ENCODE peak calls at places on chromosomes 13 and 19, in five cellular contexts. W, J, U, A and N are unnamed samples. For H3K4me1, the result is how much of the 10 kb centered on the place peaks cover.

GRCh38 chr19:41641879-41642485 is 15.1 kb upstream of the CEACAM4 start:
- DNase-seq in W (peak), J (peak), U (peak), A (peak), N (peak)

GRCh38 chr19:2309734-2310362 is 1.9 kb upstream of the LINGO3 start:
- DNase-seq in W (peak), J (no peak), U (peak), A (no peak), N (no peak)

GRCh38 chr13:79458436-79458835 is 22.5 kb upstream of the NDFIP2 start:
- DNase-seq in W (peak), J (no peak), U (no peak), A (no peak), N (no peak)

GRCh38 chr19:46892252-46893179 is 31.7 kb downstream of the ARHGAP35 start:
- DNase-seq in W (no peak), J (no peak), U (no peak), A (no peak), N (no peak)

GRCh38 chr19:10517361-10517759 is at the start of gene S1PR5:
- DNase-seq in W (peak), J (peak), U (no peak), A (no peak), N (no peak)

GRCh38 chr19:33325920-33326319 is 23.6 kb upstream of the CEBPA start:
- DNase-seq in W (no peak), J (no peak), U (no peak), A (no peak), N (no peak)

GRCh38 chr13:84137292-84137691 is 255.0 kb upstream of the SLITRK1 start:
- DNase-seq in W (peak), J (no peak), U (no peak), A (no peak), N (no peak)

GRCh38 chr13:30870049-30870884 is 35.8 kb upstream of the MEDAG start:
- DNase-seq in W (peak), J (peak), U (peak), A (peak), N (peak)

GRCh38 chr13:99316657-99317244 is 9.6 kb upstream of the GPR183 start:
- DNase-seq in W (peak), J (no peak), U (no peak), A (no peak), N (no peak)

GRCh38 chr19:3976495-3977241 is 5.8 kb upstream of the DAPK3 start:
- DNase-seq in W (no peak), J (peak), U (peak), A (no peak), N (no peak)

DNA sequence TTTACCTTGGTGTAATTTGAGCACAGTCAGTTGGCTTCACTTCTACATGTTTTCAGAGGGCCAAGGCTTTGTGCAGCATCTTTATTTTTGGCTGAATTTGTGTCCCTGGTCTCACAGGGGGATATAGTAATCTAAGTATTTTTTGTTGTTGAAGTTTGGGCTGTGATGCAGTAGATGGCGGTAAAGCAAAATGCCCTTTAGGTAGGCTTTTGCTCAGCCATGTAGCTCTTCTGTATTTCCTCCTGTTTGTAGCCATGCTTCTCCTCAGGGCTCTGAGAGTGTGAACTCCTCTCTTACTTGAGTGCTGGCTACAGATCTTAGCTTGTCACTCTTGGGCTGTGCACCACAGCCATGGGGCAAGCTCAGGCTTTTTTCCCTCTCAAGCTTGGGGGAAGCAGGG is 328.6 kb downstream of the SLITRK5 start:
- DNase-seq in W (peak), J (no peak), U (no peak), A (no peak), N (no peak)
- H2BK12ac ChIP-seq in W (peak), J (no peak), U (no peak), A (no peak), N (no peak)

GRCh38 chr19:16369664-16370576 is 45.3 kb downstream of the KLF2 start:
- DNase-seq in W (no peak), J (no peak), U (no peak), A (no peak), N (no peak)

GRCh38 chr19:16369306-16369663 is 44.7 kb downstream of the KLF2 start:
- DNase-seq in W (no peak), J (no peak), U (no peak), A (no peak), N (no peak)

GRCh38 chr19:16366433-16367268 is 42.0 kb downstream of the KLF2 start:
- DNase-seq in W (no peak), J (no peak), U (no peak), A (peak), N (no peak)

GRCh38 chr19:16367269-16367683 is 42.6 kb downstream of the KLF2 start:
- DNase-seq in W (no peak), J (no peak), U (no peak), A (no peak), N (no peak)

GRCh38 chr19:16368385-16369305 is 44.0 kb downstream of the KLF2 start:
- DNase-seq in W (no peak), J (no peak), U (no peak), A (no peak), N (no peak)
- H3K14ac ChIP-seq in W (no peak), J (no peak), U (no peak), A (no peak), N (no peak)

GRCh38 chr13:110913911-110914292 is 967 bp downstream of the ANKRD10 start:
- DNase-seq in W (no peak), J (no peak), U (no peak), A (peak), N (no peak)

GRCh38 chr13:110914293-110915056 is 394 bp downstream of the ANKRD10 start:
- DNase-seq in W (peak), J (peak), U (peak), A (no peak), N (peak)

GRCh38 chr13:110913322-110913721 is 1.5 kb downstream of the ANKRD10 start:
- DNase-seq in W (peak), J (no peak), U (no peak), A (no peak), N (no peak)

GRCh38 chr13:110911880-110912279 is 3.0 kb downstream of the ANKRD10 start:
- DNase-seq in W (peak), J (no peak), U (no peak), A (no peak), N (no peak)

DNA sequence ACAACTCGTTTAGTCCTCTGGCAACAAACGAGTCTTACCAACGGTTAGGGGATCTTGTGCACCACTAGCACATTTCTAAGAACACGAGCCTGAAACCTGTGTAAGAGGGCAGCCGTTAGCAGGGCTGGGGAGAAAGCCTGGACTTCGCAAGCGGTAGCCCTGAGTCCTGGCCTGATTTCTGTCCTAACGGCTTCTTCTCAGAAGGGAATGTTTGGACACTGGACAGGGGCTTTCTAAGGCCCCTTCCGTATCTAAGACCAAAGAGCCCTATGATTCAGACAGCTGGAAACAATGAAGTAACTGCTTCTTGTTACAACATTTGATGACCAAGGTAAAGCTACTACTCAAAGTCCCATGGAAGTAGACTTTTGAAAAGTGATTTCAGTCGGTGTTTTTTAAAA is 2.2 kb downstream of the ANKRD10 start:
- DNase-seq in W (peak), J (no peak), U (no peak), A (peak), N (no peak)
- H3K4me1 ChIP-seq in W (under half), J (under half), U (under half), A (under half), N (under half)

DNA sequence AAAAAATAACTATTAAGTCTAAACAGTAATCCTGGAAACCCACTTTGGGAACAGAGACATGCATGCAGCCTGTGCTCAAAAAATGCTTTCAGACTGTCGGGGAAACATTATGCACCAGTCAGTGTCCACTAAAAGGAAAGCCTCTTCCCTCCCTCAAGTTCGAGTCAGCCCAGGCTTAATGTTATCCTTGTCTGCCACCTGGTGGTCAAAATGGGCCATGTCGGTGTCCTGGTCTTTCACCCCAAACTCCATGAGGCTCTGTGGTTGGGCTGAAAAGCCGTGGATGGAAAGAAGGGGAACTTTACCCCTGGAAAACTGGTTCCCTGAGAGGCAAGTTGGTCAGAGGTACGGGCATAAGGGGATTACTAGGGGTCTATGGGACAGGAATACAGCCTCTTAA is 88.4 kb upstream of the ZNF492 start:
- DNase-seq in W (no peak), J (no peak), U (peak), A (peak), N (no peak)
- H2BK12ac ChIP-seq in W (no peak), J (no peak), U (no peak), A (no peak), N (no peak)

GRCh38 chr19:39446365-39447084 is 1.1 kb downstream of the SUPT5H start:
- DNase-seq in W (no peak), J (no peak), U (no peak), A (no peak), N (no peak)

GRCh38 chr19:39449116-39449797 is 3.9 kb downstream of the SUPT5H start:
- DNase-seq in W (no peak), J (no peak), U (no peak), A (no peak), N (no peak)

GRCh38 chr19:39444598-39445257 is 654 bp upstream of the SUPT5H start:
- DNase-seq in W (no peak), J (no peak), U (no peak), A (no peak), N (no peak)

GRCh38 chr19:39448271-39448670 is 2.9 kb downstream of the SUPT5H start:
- DNase-seq in W (peak), J (no peak), U (no peak), A (no peak), N (no peak)

GRCh38 chr19:39445258-39446071 is at the start of gene SUPT5H:
- DNase-seq in W (peak), J (peak), U (peak), A (peak), N (peak)
- H3K14ac ChIP-seq in W (peak), J (peak), U (no peak), A (peak), N (peak)

GRCh38 chr13:46575321-46575721 is 22.4 kb downstream of the LRCH1 start:
- DNase-seq in W (peak), J (no peak), U (no peak), A (no peak), N (no peak)
- H3K4me1 ChIP-seq in W (under half), J (under half), U (under half), A (under half), N (under half)

DNA sequence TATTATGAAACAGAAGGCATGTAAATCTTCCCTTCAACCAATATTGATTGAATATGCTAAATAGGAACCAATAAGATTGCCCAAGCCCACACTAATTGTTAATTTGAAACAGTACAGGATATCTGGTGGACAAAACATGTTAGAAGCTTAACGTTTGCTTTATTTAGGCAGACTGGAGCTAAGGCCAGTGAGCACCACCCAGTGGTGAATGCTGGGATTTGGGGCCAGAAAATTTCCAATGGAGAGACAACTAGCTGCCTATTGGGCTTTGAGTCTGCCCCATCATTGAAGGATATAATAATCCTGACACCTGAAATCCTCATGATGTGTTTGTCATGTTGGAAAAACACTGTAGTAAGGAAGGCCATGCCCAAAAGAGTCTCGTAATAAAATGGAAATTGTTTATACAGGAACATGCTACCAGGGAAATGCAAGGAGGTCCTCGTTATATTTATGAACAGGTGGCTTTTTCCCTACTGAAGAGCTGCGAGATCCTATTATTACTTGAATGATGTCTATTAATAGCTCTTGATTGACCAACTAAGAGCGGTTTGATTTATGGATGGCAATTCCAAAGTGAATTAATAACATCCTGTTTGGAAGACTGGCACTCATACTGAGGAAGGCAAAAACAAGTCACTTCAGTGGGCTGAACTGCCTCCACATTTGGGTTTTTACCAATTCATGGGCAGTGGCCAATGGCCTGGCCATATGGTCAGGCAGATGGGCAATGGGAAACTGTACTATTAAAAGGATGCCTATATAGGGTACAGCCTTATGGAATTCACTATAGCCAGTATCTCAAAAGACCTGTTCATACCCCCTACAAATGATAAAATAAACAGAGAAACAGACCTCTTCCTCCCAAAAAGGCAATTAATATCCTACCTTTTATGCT is 8.7 kb downstream of the SIGLECL1 start:
- DNase-seq in W (peak), J (peak), U (peak), A (peak), N (peak)
- H2BK12ac ChIP-seq in W (no peak), J (no peak), U (no peak), A (no peak), N (no peak)